ENCODE peak calls at places on chromosomes 4 and X, in ten cellular contexts. B, M, X, T, I, Y, N, F, O and E are unnamed samples.

GRCh38 chrX:43218198-43218597 is 437.9 kb upstream of the MAOA start:
- DNase-seq in B (no peak), M (no peak), X (no peak), T (no peak), I (no peak), Y (no peak), N (no peak), F (peak; percentile 8), O (no peak), E (no peak)

GRCh38 chrX:3154386-3154991 is 113.2 kb downstream of the ARSF start:
- DNase-seq in B (no peak), M (no peak), X (no peak), T (no peak), I (no peak), Y (no peak), N (no peak), F (no peak), O (no peak), E (no peak)

GRCh38 chr4:149701733-149702132 is 113.9 kb downstream of the IQCM start:
- DNase-seq in B (no peak), M (no peak), X (no peak), T (no peak), I (no peak), Y (no peak), N (no peak), F (no peak), O (no peak), E (no peak)

GRCh38 chr4:137532869-137533236 is 559 bp upstream of the PCDH18 start:
- DNase-seq in B (no peak), M (no peak), X (no peak), T (no peak), I (peak; percentile 39), Y (no peak), N (no peak), F (no peak), O (no peak), E (no peak)

GRCh38 chr4:108730579-108730978 is 32.3 kb downstream of the ETNPPL start:
- DNase-seq in B (no peak), M (no peak), X (no peak), T (no peak), I (no peak), Y (peak; percentile 44), N (peak; percentile 28), F (no peak), O (peak; percentile 90), E (no peak)

GRCh38 chr4:119113033-119113655 is 22.5 kb upstream of the MYOZ2 start:
- DNase-seq in B (peak; percentile 89), M (peak; percentile 94), X (no peak), T (peak; percentile 68), I (no peak), Y (no peak), N (peak; percentile 97), F (no peak), O (no peak), E (peak; percentile 88)

GRCh38 chr4:112515278-112516075 is 503 bp downstream of the NEUROG2 start:
- DNase-seq in B (no peak), M (peak; percentile 31), X (no peak), T (no peak), I (peak; percentile 59), Y (peak; percentile 65), N (peak; percentile 28), F (peak; percentile 34), O (no peak), E (no peak)

GRCh38 chrX:20372533-20372932 is 105.8 kb upstream of the RPS6KA3 start:
- DNase-seq in B (no peak), M (no peak), X (no peak), T (no peak), I (no peak), Y (no peak), N (no peak), F (no peak), O (no peak), E (peak; percentile 28)

GRCh38 chrX:30278365-30278764 is 30.8 kb downstream of the NR0B1 start:
- DNase-seq in B (no peak), M (peak; percentile 66), X (no peak), T (no peak), I (no peak), Y (no peak), N (peak; percentile 84), F (no peak), O (no peak), E (peak; percentile 38)

GRCh38 chrX:13415551-13415950 is 95.7 kb upstream of the ATXN3L start:
- DNase-seq in B (no peak), M (no peak), X (no peak), T (no peak), I (no peak), Y (no peak), N (no peak), F (no peak), O (no peak), E (no peak)

GRCh38 chr4:37490391-37491347 is 195.5 kb downstream of the RELL1 start:
- DNase-seq in B (no peak), M (no peak), X (no peak), T (no peak), I (no peak), Y (no peak), N (no peak), F (peak; percentile 57), O (no peak), E (no peak)

GRCh38 chr4:56026596-56026995 is 77.9 kb downstream of the CEP135 start:
- DNase-seq in B (no peak), M (peak; percentile 25), X (no peak), T (no peak), I (no peak), Y (no peak), N (peak; percentile 55), F (no peak), O (no peak), E (peak; percentile 28)

GRCh38 chr4:89434364-89434988 is 126.9 kb upstream of the GPRIN3 start:
- DNase-seq in B (peak; percentile 1), M (peak; percentile 37), X (no peak), T (no peak), I (peak; percentile 64), Y (no peak), N (peak; percentile 50), F (peak; percentile 2), O (no peak), E (peak; percentile 54)

GRCh38 chr4:123291329-123291728 is 105.3 kb upstream of the SPRY1 start:
- DNase-seq in B (no peak), M (no peak), X (no peak), T (no peak), I (no peak), Y (no peak), N (no peak), F (no peak), O (no peak), E (no peak)

GRCh38 chr4:21011106-21011505 is 310.8 kb downstream of the PACRGL start:
- DNase-seq in B (no peak), M (no peak), X (no peak), T (no peak), I (no peak), Y (no peak), N (no peak), F (no peak), O (no peak), E (peak; percentile 55)

GRCh38 chr4:23455482-23455881 is 434.4 kb downstream of the PPARGC1A start:
- DNase-seq in B (no peak), M (no peak), X (no peak), T (no peak), I (peak; percentile 73), Y (no peak), N (no peak), F (peak; percentile 35), O (no peak), E (peak; percentile 45)

DNA sequence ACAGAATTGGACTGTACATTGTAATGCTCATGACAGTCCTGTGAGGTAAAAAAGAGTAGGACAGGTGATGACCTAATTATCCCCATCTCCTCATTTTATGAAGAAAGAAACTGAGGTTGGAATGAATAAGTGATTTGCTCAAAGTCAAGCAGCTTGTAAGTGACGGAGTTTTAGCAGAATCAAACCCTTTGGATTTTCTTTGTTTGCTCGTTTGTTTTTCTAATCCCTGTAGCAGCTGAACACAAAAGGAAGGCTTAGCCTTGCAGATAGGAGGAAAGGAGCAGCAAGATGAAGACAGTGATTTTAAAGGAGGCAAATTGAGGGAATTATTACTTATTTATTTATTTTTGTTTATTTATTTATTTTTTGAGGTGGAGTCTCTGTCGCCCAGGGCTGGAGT is 528.4 kb upstream of the AMOT start:
- DNase-seq in B (no peak), M (no peak), X (no peak), T (no peak), I (peak; percentile 0), Y (no peak), N (no peak), F (no peak), O (no peak), E (no peak)
- TF ChIP-seq CTCF in B (no peak), M (no peak), X (no peak), T (no peak), I (no peak), Y (no peak), N (no peak), F (no peak), O (no peak), E (no peak)

GRCh38 chr4:26161030-26161824 is 159.6 kb upstream of the RBPJ start:
- DNase-seq in B (no peak), M (no peak), X (no peak), T (no peak), I (peak; percentile 59), Y (no peak), N (no peak), F (peak; percentile 11), O (no peak), E (no peak)
- TF ChIP-seq CTCF in B (peak; percentile 24), M (peak; percentile 28), X (no peak), T (peak; percentile 7), I (peak; percentile 42), Y (no peak), N (peak; percentile 16), F (peak; percentile 24), O (no peak), E (no peak)

DNA sequence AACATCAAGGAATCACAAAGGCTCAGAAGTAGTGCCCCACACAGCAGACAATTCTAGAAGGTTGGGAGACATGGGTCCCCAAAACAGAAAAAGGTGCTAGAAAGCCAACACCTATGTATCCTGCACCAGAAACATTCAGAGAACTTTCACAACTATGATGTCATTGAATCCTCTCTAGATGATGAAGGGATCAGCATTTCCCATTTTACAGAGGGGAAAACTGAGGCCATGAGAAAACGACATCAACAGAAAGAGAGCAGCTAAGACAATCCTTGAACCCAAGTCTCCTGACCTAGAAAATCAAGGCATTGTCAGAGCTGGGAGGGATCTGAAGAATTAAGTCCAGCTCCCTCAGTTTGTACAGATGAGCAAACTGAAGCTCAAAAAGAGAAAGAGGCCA is 3.3 kb downstream of the KCND1 start:
- DNase-seq in B (no peak), M (no peak), X (no peak), T (no peak), I (no peak), Y (no peak), N (no peak), F (no peak), O (no peak), E (no peak)
- TF ChIP-seq CTCF in B (no peak), M (no peak), X (no peak), T (no peak), I (no peak), Y (no peak), N (no peak), F (no peak), O (no peak), E (no peak)

DNA sequence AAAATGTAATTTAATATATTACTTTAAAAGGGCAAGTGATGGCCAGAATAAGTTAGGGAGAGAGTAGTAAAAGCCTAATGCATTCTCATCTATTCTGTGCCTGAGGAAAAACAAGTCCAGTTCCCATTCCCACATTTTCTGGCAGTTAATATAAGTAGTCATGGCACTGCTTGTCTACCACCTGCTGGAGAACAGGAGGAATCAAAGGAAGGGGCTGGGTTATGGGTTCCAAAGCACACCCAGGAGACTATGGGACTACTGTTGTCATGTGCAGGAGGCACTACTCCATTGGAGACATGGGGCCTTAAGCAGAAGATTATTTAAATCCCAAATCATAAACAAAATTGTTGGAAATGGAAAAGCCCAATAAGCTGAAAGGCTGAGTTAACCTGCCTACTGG is 2618.6 kb downstream of the ARAP2 start:
- DNase-seq in B (no peak), M (no peak), X (no peak), T (no peak), I (peak; percentile 38), Y (no peak), N (no peak), F (no peak), O (no peak), E (peak; percentile 18)
- TF ChIP-seq CTCF in B (no peak), M (no peak), X (no peak), T (no peak), I (peak; percentile 32), Y (no peak), N (no peak), F (no peak), O (no peak), E (no peak)